ENCODE peak calls at places on chromosomes 12 and 14, in five cellular contexts. I, K, P, O and M are unnamed samples.

GRCh38 chr14:105477659-105478623 is 3.3 kb downstream of the CRIP2 start:
- DNase-seq in I (no peak), P (no peak), K (no peak), O (peak; percentile 22), M (no peak)

GRCh38 chr14:95509512-95509911 is 6.9 kb downstream of the SYNE3 start:
- DNase-seq in K (no peak), P (no peak), O (no peak), I (no peak), M (no peak)

GRCh38 chr14:102320033-102320660 is 601 bp downstream of the ZNF839 start:
- DNase-seq in I (peak; percentile 30), P (no peak), K (peak; percentile 36), O (peak; percentile 38), M (peak; percentile 14)

GRCh38 chr12:41254546-41254945 is 66.4 kb downstream of the PDZRN4 start:
- DNase-seq in O (no peak), I (no peak), P (no peak), K (no peak), M (no peak)

GRCh38 chr12:2027379-2027778 is 23.1 kb upstream of the DCP1B start:
- DNase-seq in I (no peak), K (no peak), O (no peak), P (no peak), M (no peak)

GRCh38 chr14:103112488-103113243 is 10.6 kb upstream of the TNFAIP2 start:
- DNase-seq in I (no peak), P (no peak), O (no peak), K (no peak), M (no peak)

GRCh38 chr12:65937181-65937641 is 112.9 kb downstream of the HMGA2 start:
- DNase-seq in K (no peak), P (no peak), O (no peak), I (no peak), M (no peak)

GRCh38 chr14:84477996-84478395 is 1051.9 kb upstream of the FLRT2 start:
- DNase-seq in K (no peak), O (no peak), P (no peak), I (no peak), M (no peak)

GRCh38 chr14:24395609-24396580 is 2.9 kb upstream of the NYNRIN start:
- DNase-seq in P (no peak), O (no peak), K (no peak), I (no peak), M (no peak)

GRCh38 chr14:59629384-59630158 is 53.0 kb upstream of the CCDC175 start:
- DNase-seq in K (no peak), I (no peak), O (no peak), P (no peak), M (no peak)

GRCh38 chr12:91877022-91877421 is 268.6 kb downstream of the BTG1 start:
- DNase-seq in P (peak; percentile 8), I (no peak), K (no peak), O (peak; percentile 89), M (no peak)

GRCh38 chr14:76698191-76698590 is 63.1 kb upstream of the VASH1 start:
- DNase-seq in K (no peak), P (no peak), O (no peak), I (no peak), M (no peak)

GRCh38 chr14:61663312-61663974 is 31.9 kb upstream of the HIF1A start:
- DNase-seq in I (no peak), P (no peak), K (no peak), O (no peak), M (peak; percentile 29)

GRCh38 chr12:57146925-57147640 is at the start of gene LRP1-AS:
- DNase-seq in K (no peak), I (peak; percentile 79), O (no peak), P (no peak), M (no peak)

GRCh38 chr12:47551426-47551851 is 154.4 kb downstream of the RPAP3 start:
- DNase-seq in K (no peak), I (no peak), O (no peak), P (no peak), M (no peak)

GRCh38 chr12:111025301-111025700 is 104.9 kb upstream of the MYL2 start:
- DNase-seq in O (no peak), I (no peak), K (no peak), P (no peak), M (no peak)

GRCh38 chr12:46131729-46132128 is 137.1 kb downstream of the SLC38A1 start:
- DNase-seq in K (no peak), P (no peak), O (no peak), I (no peak), M (peak; percentile 15)

GRCh38 chr14:35401853-35402252 is 2.7 kb downstream of the NFKBIA start:
- DNase-seq in K (no peak), P (no peak), I (no peak), O (no peak), M (no peak)

GRCh38 chr12:26614217-26614616 is 218.8 kb downstream of the ITPR2 start:
- DNase-seq in I (peak; percentile 32), P (no peak), K (no peak), O (peak; percentile 17), M (no peak)